ENCODE peak calls at places on chromosomes 11 and 22, in nine cellular contexts. Z, F, M, Q, V, L, Y, A and U are unnamed samples.

GRCh38 chr11:120712862-120713770 is 201.6 kb downstream of the GRIK4 start:
- DNase-seq in Z (no peak), F (no peak), M (no peak), Q (no peak), V (no peak), L (no peak), Y (no peak), A (no peak), U (no peak)

GRCh38 chr22:39808087-39808486 is 85.5 kb downstream of the ENTHD1 start:
- DNase-seq in Z (peak), F (no peak), M (no peak), Q (no peak), V (no peak), L (no peak), Y (peak), A (no peak), U (peak)

GRCh38 chr11:8641332-8641731 is 41.1 kb downstream of the TRIM66 start:
- DNase-seq in Z (no peak), F (no peak), M (no peak), Q (no peak), V (no peak), L (no peak), Y (no peak), A (no peak), U (no peak)

GRCh38 chr22:20106849-20107237 is 9.1 kb upstream of the RANBP1 start:
- DNase-seq in Z (no peak), F (no peak), M (no peak), Q (no peak), V (no peak), L (no peak), Y (no peak), A (no peak), U (no peak)

GRCh38 chr11:123590296-123590912 is 64.0 kb downstream of the SCN3B start:
- DNase-seq in Z (peak), F (no peak), M (peak), Q (no peak), V (no peak), L (peak), Y (no peak), A (no peak), U (no peak)

GRCh38 chr22:42714768-42715430 is 5.8 kb downstream of the A4GALT start:
- DNase-seq in Z (no peak), F (no peak), M (peak), Q (no peak), V (no peak), L (no peak), Y (no peak), A (no peak), U (peak)

GRCh38 chr11:2468363-2469240 is 23.8 kb downstream of the KCNQ1 start:
- DNase-seq in Z (no peak), F (no peak), M (no peak), Q (no peak), V (no peak), L (no peak), Y (no peak), A (no peak), U (no peak)

GRCh38 chr22:35341090-35341874 is 39.6 kb upstream of the HMOX1 start:
- DNase-seq in Z (no peak), F (no peak), M (no peak), Q (no peak), V (no peak), L (no peak), Y (no peak), A (no peak), U (peak)

GRCh38 chr11:106939157-106939556 is 79.1 kb downstream of the GUCY1A2 start:
- DNase-seq in Z (no peak), F (no peak), M (no peak), Q (no peak), V (no peak), L (no peak), Y (no peak), A (no peak), U (no peak)

GRCh38 chr11:116960916-116961315 is 123.5 kb upstream of the APOA1 start:
- DNase-seq in Z (no peak), F (no peak), M (peak), Q (no peak), V (no peak), L (no peak), Y (no peak), A (no peak), U (peak)

GRCh38 chr11:11044137-11044855 is 186.4 kb upstream of the ZBED5 start:
- DNase-seq in Z (no peak), F (no peak), M (no peak), Q (no peak), V (no peak), L (no peak), Y (no peak), A (no peak), U (no peak)

GRCh38 chr11:96014234-96014633 is 90.3 kb upstream of the MTMR2 start:
- DNase-seq in Z (no peak), F (no peak), M (peak), Q (peak), V (no peak), L (no peak), Y (no peak), A (no peak), U (no peak)

GRCh38 chr11:65696802-65697552 is 15.1 kb upstream of the KAT5 start:
- DNase-seq in Z (no peak), F (no peak), M (no peak), Q (no peak), V (no peak), L (no peak), Y (no peak), A (no peak), U (no peak)

GRCh38 chr11:10996678-10997077 is 138.8 kb upstream of the ZBED5 start:
- DNase-seq in Z (no peak), F (no peak), M (no peak), Q (no peak), V (no peak), L (no peak), Y (no peak), A (no peak), U (no peak)

GRCh38 chr11:8719260-8720190 is 36.9 kb downstream of the RPL27A start:
- DNase-seq in Z (peak), F (no peak), M (peak), Q (no peak), V (no peak), L (peak), Y (no peak), A (peak), U (peak)

GRCh38 chr11:86954288-86955110 is 696 bp downstream of the FZD4 start:
- DNase-seq in Z (peak), F (no peak), M (no peak), Q (no peak), V (no peak), L (peak), Y (no peak), A (no peak), U (no peak)

GRCh38 chr11:67639438-67639859 is at the start of gene TBX10:
- DNase-seq in Z (no peak), F (no peak), M (no peak), Q (no peak), V (no peak), L (no peak), Y (no peak), A (no peak), U (no peak)

GRCh38 chr11:36265793-36266628 is 23.2 kb downstream of the COMMD9 start:
- DNase-seq in Z (peak), F (peak), M (peak), Q (peak), V (no peak), L (peak), Y (peak), A (no peak), U (peak)

GRCh38 chr22:42905702-42906183 is 48.7 kb upstream of the ARFGAP3 start:
- DNase-seq in Z (peak), F (no peak), M (no peak), Q (peak), V (no peak), L (peak), Y (no peak), A (no peak), U (no peak)

GRCh38 chr22:30863161-30863833 is 105.3 kb downstream of the MORC2 start:
- DNase-seq in Z (no peak), F (no peak), M (no peak), Q (no peak), V (no peak), L (no peak), Y (no peak), A (no peak), U (no peak)